ENCODE peak calls at places on chromosomes 2 and 18, in six cellular contexts. One of them, this sample, is unnamed.
A peak's percentile ranks its signal among the peaks of the same experiment; 100 is the strongest.

GRCh38 chr2:149731112-149731511 is 143.5 kb upstream of the MMADHC start:
- DNase-seq in IMR-90: no peak
- DNase-seq in H9: no peak
- DNase-seq in H1: no peak
- DNase-seq in trophoblast cell: no peak
- DNase-seq in mesenchymal stem cell: no peak
- DNase-seq in this sample: no peak

GRCh38 chr2:206698811-206699210 is 19.4 kb downstream of the DYTN start:
- DNase-seq in IMR-90: no peak
- DNase-seq in mesenchymal stem cell: no peak
- DNase-seq in H1: no peak
- DNase-seq in trophoblast cell: no peak
- DNase-seq in H9: no peak
- DNase-seq in this sample: no peak

GRCh38 chr2:99085400-99085799 is 56.1 kb upstream of the C2orf15 start:
- DNase-seq in trophoblast cell: peak; percentile 2
- DNase-seq in IMR-90: no peak
- DNase-seq in mesenchymal stem cell: peak; percentile 15
- DNase-seq in H1: no peak
- DNase-seq in H9: peak; percentile 31
- DNase-seq in this sample: no peak

GRCh38 chr2:65382776-65383357 is 49.5 kb downstream of the SPRED2 start:
- DNase-seq in H9: peak; percentile 43
- DNase-seq in mesenchymal stem cell: peak; percentile 91
- DNase-seq in trophoblast cell: peak; percentile 97
- DNase-seq in H1: no peak
- DNase-seq in IMR-90: peak; percentile 98
- DNase-seq in this sample: no peak

GRCh38 chr2:239677455-239678185 is 276.8 kb upstream of the HDAC4 start:
- DNase-seq in trophoblast cell: no peak
- DNase-seq in mesenchymal stem cell: no peak
- DNase-seq in IMR-90: no peak
- DNase-seq in H1: no peak
- DNase-seq in H9: no peak
- DNase-seq in this sample: no peak

GRCh38 chr2:50863218-50863617 is 168.7 kb downstream of the NRXN1 start:
- DNase-seq in IMR-90: no peak
- DNase-seq in trophoblast cell: no peak
- DNase-seq in mesenchymal stem cell: no peak
- DNase-seq in H1: no peak
- DNase-seq in H9: no peak
- DNase-seq in this sample: no peak

GRCh38 chr18:50507120-50507590 is 52.7 kb upstream of the MAPK4 start:
- DNase-seq in IMR-90: no peak
- DNase-seq in trophoblast cell: peak; percentile 46
- DNase-seq in H1: peak; percentile 77
- DNase-seq in mesenchymal stem cell: no peak
- DNase-seq in H9: peak; percentile 76
- DNase-seq in this sample: peak; percentile 50

GRCh38 chr18:66510357-66511027 is 93.4 kb downstream of the CDH19 start:
- DNase-seq in H1: no peak
- DNase-seq in mesenchymal stem cell: no peak
- DNase-seq in H9: no peak
- DNase-seq in IMR-90: no peak
- DNase-seq in trophoblast cell: no peak
- DNase-seq in this sample: no peak

GRCh38 chr2:240407090-240407489 is 28.4 kb upstream of the GPC1 start:
- DNase-seq in trophoblast cell: no peak
- DNase-seq in H9: no peak
- DNase-seq in mesenchymal stem cell: no peak
- DNase-seq in IMR-90: no peak
- DNase-seq in H1: no peak
- DNase-seq in this sample: no peak

GRCh38 chr18:5546660-5547059 is 2.9 kb upstream of the EPB41L3 start:
- DNase-seq in H9: peak; percentile 41
- DNase-seq in IMR-90: peak; percentile 62
- DNase-seq in H1: no peak
- DNase-seq in mesenchymal stem cell: no peak
- DNase-seq in trophoblast cell: peak; percentile 69
- DNase-seq in this sample: peak; percentile 42

GRCh38 chr2:140759431-140760156 is 1371.2 kb downstream of the LRP1B start:
- DNase-seq in mesenchymal stem cell: no peak
- DNase-seq in H9: no peak
- DNase-seq in trophoblast cell: no peak
- DNase-seq in H1: no peak
- DNase-seq in IMR-90: no peak
- DNase-seq in this sample: peak; percentile 2

GRCh38 chr18:48679236-48679635 is 140.4 kb downstream of the CTIF start:
- DNase-seq in IMR-90: no peak
- DNase-seq in mesenchymal stem cell: no peak
- DNase-seq in H9: no peak
- DNase-seq in H1: no peak
- DNase-seq in trophoblast cell: no peak
- DNase-seq in this sample: no peak

GRCh38 chr2:109339519-109339991 is 210.6 kb downstream of the SH3RF3 start:
- DNase-seq in mesenchymal stem cell: peak; percentile 82
- DNase-seq in H1: peak; percentile 14
- DNase-seq in H9: peak; percentile 8
- DNase-seq in IMR-90: peak; percentile 93
- DNase-seq in trophoblast cell: no peak
- DNase-seq in this sample: no peak

GRCh38 chr2:162063899-162064298 is 10.1 kb downstream of the DPP4 start:
- DNase-seq in IMR-90: no peak
- DNase-seq in H9: no peak
- DNase-seq in trophoblast cell: no peak
- DNase-seq in mesenchymal stem cell: no peak
- DNase-seq in H1: no peak
- DNase-seq in this sample: no peak

GRCh38 chr2:239153806-239154591 is 246.8 kb downstream of the HDAC4 start:
- DNase-seq in IMR-90: no peak
- DNase-seq in mesenchymal stem cell: no peak
- DNase-seq in trophoblast cell: no peak
- DNase-seq in H9: peak; percentile 14
- DNase-seq in H1: no peak
- DNase-seq in this sample: no peak

GRCh38 chr2:240584486-240585031 is 2.0 kb upstream of the CAPN10 start:
- DNase-seq in IMR-90: no peak
- DNase-seq in H9: peak; percentile 64
- DNase-seq in mesenchymal stem cell: peak; percentile 40
- DNase-seq in trophoblast cell: peak; percentile 7
- DNase-seq in H1: no peak
- DNase-seq in this sample: no peak

GRCh38 chr2:105321875-105322646 is 7.5 kb downstream of the TGFBRAP1 start:
- DNase-seq in trophoblast cell: peak; percentile 30
- DNase-seq in H9: no peak
- DNase-seq in IMR-90: peak; percentile 52
- DNase-seq in mesenchymal stem cell: peak; percentile 53
- DNase-seq in H1: no peak
- DNase-seq in this sample: no peak

GRCh38 chr18:45386256-45386655 is 229.0 kb upstream of the SLC14A2 start:
- DNase-seq in H9: peak; percentile 71
- DNase-seq in mesenchymal stem cell: peak; percentile 43
- DNase-seq in IMR-90: peak; percentile 8
- DNase-seq in trophoblast cell: peak; percentile 58
- DNase-seq in H1: peak; percentile 69
- DNase-seq in this sample: peak; percentile 52

GRCh38 chr2:120990451-120990871 is 254.8 kb downstream of the GLI2 start:
- DNase-seq in H9: no peak
- DNase-seq in H1: peak; percentile 39
- DNase-seq in IMR-90: no peak
- DNase-seq in mesenchymal stem cell: no peak
- DNase-seq in trophoblast cell: peak; percentile 3
- DNase-seq in this sample: no peak

GRCh38 chr18:48815182-48815520 is 135.6 kb downstream of the SMAD7 start:
- DNase-seq in H9: no peak
- DNase-seq in trophoblast cell: no peak
- DNase-seq in mesenchymal stem cell: no peak
- DNase-seq in IMR-90: no peak
- DNase-seq in H1: no peak
- DNase-seq in this sample: no peak

GRCh38 chr2:45610281-45611019 is 617 bp downstream of the SRBD1 start:
- DNase-seq in trophoblast cell: peak; percentile 68
- DNase-seq in H9: peak; percentile 69
- DNase-seq in IMR-90: peak; percentile 59
- DNase-seq in mesenchymal stem cell: peak; percentile 78
- DNase-seq in H1: peak; percentile 57
- DNase-seq in this sample: peak; percentile 46

DNA sequence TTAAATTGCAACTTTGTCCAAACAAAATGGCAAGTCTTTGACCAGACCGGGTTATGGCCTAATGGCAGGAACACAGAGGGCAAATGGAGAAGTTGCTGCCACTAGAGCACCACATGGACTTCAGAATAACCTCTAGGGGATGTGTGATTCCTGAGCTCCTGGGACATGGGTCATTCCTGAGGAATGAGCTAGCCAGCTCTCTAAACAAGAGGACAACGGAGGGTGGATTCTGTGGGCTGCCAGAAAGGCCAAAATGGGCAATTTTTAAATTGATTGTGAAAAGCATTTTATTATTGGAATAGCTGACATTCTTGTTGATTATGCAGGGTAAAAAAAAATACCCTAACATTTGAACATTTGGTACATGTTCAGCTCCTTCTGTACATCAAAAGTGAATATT is 109.8 kb upstream of the FZD5 start:
- DNase-seq in trophoblast cell: peak; percentile 32
- DNase-seq in H9: no peak
- DNase-seq in mesenchymal stem cell: peak; percentile 37
- DNase-seq in H1: no peak
- DNase-seq in IMR-90: peak; percentile 46
- DNase-seq in this sample: no peak
- H4K8ac ChIP-seq in trophoblast cell: no peak overlapping the region
- H4K8ac ChIP-seq in H9: no peak overlapping the region
- H4K8ac ChIP-seq in mesenchymal stem cell: no peak overlapping the region
- H4K8ac ChIP-seq in H1: no peak overlapping the region
- H4K8ac ChIP-seq in IMR-90: no peak overlapping the region
- H4K8ac ChIP-seq in this sample: no peak overlapping the region

GRCh38 chr2:39516347-39517101 is 79.4 kb upstream of the MAP4K3 start:
- DNase-seq in IMR-90: peak; percentile 58
- DNase-seq in H1: peak; percentile 61
- DNase-seq in mesenchymal stem cell: peak; percentile 44
- DNase-seq in H9: peak; percentile 70
- DNase-seq in trophoblast cell: no peak
- DNase-seq in this sample: no peak
- H3K4ac ChIP-seq in IMR-90: peak overlapping the region; percentile 69
- H3K4ac ChIP-seq in H1: no peak overlapping the region
- H3K4ac ChIP-seq in mesenchymal stem cell: no peak overlapping the region
- H3K4ac ChIP-seq in H9: no peak overlapping the region
- H3K4ac ChIP-seq in trophoblast cell: no peak overlapping the region
- H3K4ac ChIP-seq in this sample: no peak overlapping the region

GRCh38 chr2:127672341-127673303 is 2.7 kb downstream of the LIMS2 start:
- DNase-seq in H9: no peak
- DNase-seq in mesenchymal stem cell: no peak
- DNase-seq in trophoblast cell: peak; percentile 42
- DNase-seq in IMR-90: no peak
- DNase-seq in H1: peak; percentile 40
- DNase-seq in this sample: no peak
- H2AFZ ChIP-seq in H9: no peak overlapping the region
- H2AFZ ChIP-seq in mesenchymal stem cell: peak overlapping the region; percentile 23
- H2AFZ ChIP-seq in trophoblast cell: no peak overlapping the region
- H2AFZ ChIP-seq in IMR-90: no peak overlapping the region
- H2AFZ ChIP-seq in H1: no peak overlapping the region
- H2AFZ ChIP-seq in this sample: no peak overlapping the region

DNA sequence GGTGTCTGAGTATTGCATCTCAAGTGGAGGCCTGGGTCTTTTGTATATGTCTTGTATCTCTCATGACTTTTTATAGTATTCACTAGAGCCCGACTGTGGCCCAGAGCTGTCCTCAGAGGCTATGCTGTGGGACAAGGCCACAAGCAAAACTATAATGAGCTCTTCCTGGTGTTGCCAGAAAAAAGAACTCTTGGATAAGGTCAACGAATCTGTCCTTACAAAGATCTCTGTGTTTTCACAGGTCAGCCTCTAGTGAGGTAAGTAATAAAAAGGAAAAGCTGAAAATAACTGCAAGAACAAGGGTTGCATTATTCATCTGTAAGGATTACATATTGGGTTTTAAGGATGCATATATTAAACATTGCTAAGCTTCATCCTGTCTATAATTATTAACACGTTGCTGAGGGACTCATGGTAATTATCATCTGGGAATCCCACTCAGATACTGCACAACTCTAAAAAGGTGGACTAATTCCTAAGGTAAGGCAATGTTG is 62.8 kb upstream of the ATL2 start:
- DNase-seq in mesenchymal stem cell: no peak
- DNase-seq in H1: no peak
- DNase-seq in IMR-90: no peak
- DNase-seq in trophoblast cell: no peak
- DNase-seq in H9: no peak
- DNase-seq in this sample: no peak
- H4K8ac ChIP-seq in mesenchymal stem cell: no peak overlapping the region
- H4K8ac ChIP-seq in H1: no peak overlapping the region
- H4K8ac ChIP-seq in IMR-90: no peak overlapping the region
- H4K8ac ChIP-seq in trophoblast cell: no peak overlapping the region
- H4K8ac ChIP-seq in H9: no peak overlapping the region
- H4K8ac ChIP-seq in this sample: no peak overlapping the region

GRCh38 chr2:132404056-132404455 is 12.5 kb upstream of the GPR39 start:
- DNase-seq in mesenchymal stem cell: no peak
- DNase-seq in H9: no peak
- DNase-seq in trophoblast cell: no peak
- DNase-seq in IMR-90: no peak
- DNase-seq in H1: no peak
- DNase-seq in this sample: no peak
- H3K4ac ChIP-seq in mesenchymal stem cell: no peak overlapping the region
- H3K4ac ChIP-seq in H9: no peak overlapping the region
- H3K4ac ChIP-seq in trophoblast cell: no peak overlapping the region
- H3K4ac ChIP-seq in IMR-90: no peak overlapping the region
- H3K4ac ChIP-seq in H1: no peak overlapping the region
- H3K4ac ChIP-seq in this sample: no peak overlapping the region

GRCh38 chr2:222194669-222195068 is 104.1 kb downstream of the PAX3 start:
- DNase-seq in H1: no peak
- DNase-seq in mesenchymal stem cell: no peak
- DNase-seq in H9: no peak
- DNase-seq in trophoblast cell: no peak
- DNase-seq in IMR-90: no peak
- DNase-seq in this sample: no peak

GRCh38 chr2:222196159-222196558 is 102.6 kb downstream of the PAX3 start:
- DNase-seq in trophoblast cell: no peak
- DNase-seq in IMR-90: no peak
- DNase-seq in H1: no peak
- DNase-seq in H9: no peak
- DNase-seq in mesenchymal stem cell: no peak
- DNase-seq in this sample: no peak

DNA sequence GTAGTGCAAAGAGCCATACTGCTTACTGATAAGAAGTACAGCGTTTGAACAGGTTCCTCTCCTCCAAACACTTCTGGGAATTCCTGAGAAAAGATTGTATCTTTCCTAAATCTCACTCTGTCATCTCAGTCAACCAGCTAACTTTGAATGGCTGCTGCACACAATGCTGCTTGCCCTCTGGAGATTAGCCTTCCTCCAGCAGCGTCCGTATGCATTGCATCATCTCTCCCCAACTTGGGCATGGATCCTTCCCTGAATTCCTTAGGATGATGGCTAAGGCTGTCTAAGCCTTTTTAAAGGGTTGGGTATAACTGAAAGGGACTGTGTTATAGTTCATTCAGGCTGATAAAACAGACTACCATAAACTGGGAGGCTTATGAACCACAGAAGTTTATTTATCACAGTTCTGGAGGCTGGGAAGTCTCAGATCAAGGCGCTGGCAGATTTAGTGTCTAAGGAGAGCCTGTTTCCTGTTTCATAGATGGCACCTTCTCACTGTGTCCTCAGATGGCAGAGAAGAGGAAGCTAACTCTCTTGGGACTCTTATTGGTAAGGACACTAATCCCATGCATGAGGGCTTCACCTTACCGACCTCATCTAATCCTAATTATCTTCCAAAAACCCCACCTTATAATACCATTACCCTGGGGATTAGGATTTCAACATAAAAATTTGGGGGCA is 105.3 kb downstream of the PAX3 start:
- DNase-seq in IMR-90: no peak
- DNase-seq in H1: no peak
- DNase-seq in trophoblast cell: peak; percentile 62
- DNase-seq in H9: no peak
- DNase-seq in mesenchymal stem cell: peak; percentile 4
- DNase-seq in this sample: no peak
- H2AFZ ChIP-seq in IMR-90: no peak overlapping the region
- H2AFZ ChIP-seq in H1: peak overlapping the region; percentile 41
- H2AFZ ChIP-seq in trophoblast cell: no peak overlapping the region
- H2AFZ ChIP-seq in H9: no peak overlapping the region
- H2AFZ ChIP-seq in mesenchymal stem cell: no peak overlapping the region
- H2AFZ ChIP-seq in this sample: no peak overlapping the region

This sample was measured in neuronal stem cell.